ENCODE peak calls at places on chromosomes 7 and 10, in four cellular contexts. U is nucleus accumbens, F is HFF-Myc, G is AG08395. K is an unnamed sample.

GRCh38 chr7:10918093-10918590 is 55.5 kb upstream of the PHF14 start:
- DNase-seq in U (no peak), F (no peak), G (no peak), K (no peak)

GRCh38 chr10:7196284-7196683 is 214.6 kb downstream of the SFMBT2 start:
- DNase-seq in U (no peak), F (no peak), G (no peak), K (no peak)

GRCh38 chr7:37669818-37670217 is 13.7 kb upstream of the GPR141 start:
- DNase-seq in U (no peak), F (no peak), G (no peak), K (no peak)

GRCh38 chr7:80039255-80039884 is 95.3 kb upstream of the GNAI1 start:
- DNase-seq in U (no peak), F (no peak), G (no peak), K (no peak)

GRCh38 chr7:151754142-151754590 is 122.7 kb downstream of the PRKAG2 start:
- DNase-seq in U (no peak), F (peak), G (peak), K (no peak)

GRCh38 chr10:70784476-70784875 is 701 bp downstream of the TBATA start:
- DNase-seq in U (no peak), F (no peak), G (no peak), K (no peak)

GRCh38 chr7:113796557-113796956 is 122.3 kb downstream of the PPP1R3A start:
- DNase-seq in U (no peak), F (peak), G (no peak), K (no peak)

GRCh38 chr10:43964486-43964885 is 315.8 kb upstream of the ZNF32 start:
- DNase-seq in U (no peak), F (no peak), G (no peak), K (no peak)

GRCh38 chr10:73588656-73589055 is 2.5 kb downstream of the USP54 start:
- DNase-seq in U (no peak), F (no peak), G (no peak), K (no peak)

GRCh38 chr10:12741255-12741915 is 260.1 kb downstream of the CCDC3 start:
- DNase-seq in U (no peak), F (no peak), G (no peak), K (no peak)

GRCh38 chr7:143519411-143520131 is 41.9 kb downstream of the TAS2R41 start:
- DNase-seq in U (no peak), F (peak), G (no peak), K (peak)

GRCh38 chr7:135789431-135789830 is 40.8 kb upstream of the FAM180A start:
- DNase-seq in U (no peak), F (no peak), G (no peak), K (no peak)

GRCh38 chr7:116653204-116653603 is 18.8 kb upstream of the MET start:
- DNase-seq in U (no peak), F (peak), G (peak), K (no peak)

GRCh38 chr10:106011189-106011744 is 1153.2 kb downstream of the SORCS1 start:
- DNase-seq in U (no peak), F (no peak), G (no peak), K (no peak)

GRCh38 chr7:13447637-13448036 is 541.8 kb downstream of the ETV1 start:
- DNase-seq in U (no peak), F (no peak), G (no peak), K (no peak)

GRCh38 chr10:114103286-114103685 is 59.6 kb downstream of the ADRB1 start:
- DNase-seq in U (no peak), F (peak), G (peak), K (no peak)

GRCh38 chr7:54811016-54811924 is 52.3 kb upstream of the SEC61G start:
- DNase-seq in U (no peak), F (peak), G (peak), K (no peak)